ENCODE peak calls at places on chromosomes 13 and 19, in four cellular contexts. One of them, this sample, is unnamed.

GRCh38 chr19:39320948-39321831 is 527 bp upstream of the LRFN1 start:
- DNase-seq in colonic mucosa: no peak
- DNase-seq in uterus: no peak
- DNase-seq in OCI-LY7: no peak
- DNase-seq in this sample: no peak

GRCh38 chr13:82259284-82259683 is 1623.0 kb downstream of the SLITRK1 start:
- DNase-seq in colonic mucosa: no peak
- DNase-seq in uterus: no peak
- DNase-seq in OCI-LY7: no peak
- DNase-seq in this sample: no peak

GRCh38 chr13:106241974-106242373 is 293.5 kb downstream of the EFNB2 start:
- DNase-seq in colonic mucosa: no peak
- DNase-seq in uterus: no peak
- DNase-seq in OCI-LY7: no peak
- DNase-seq in this sample: no peak

GRCh38 chr13:97030705-97031452 is 36.6 kb upstream of the OXGR1 start:
- DNase-seq in colonic mucosa: no peak
- DNase-seq in uterus: no peak
- DNase-seq in OCI-LY7: no peak
- DNase-seq in this sample: no peak

GRCh38 chr19:52735734-52736133 is 890 bp upstream of the ZNF611 start:
- DNase-seq in colonic mucosa: peak; percentile 38
- DNase-seq in uterus: peak; percentile 75
- DNase-seq in OCI-LY7: no peak
- DNase-seq in this sample: no peak

GRCh38 chr19:389246-389934 is 19.6 kb downstream of the C2CD4C start:
- DNase-seq in colonic mucosa: no peak
- DNase-seq in uterus: no peak
- DNase-seq in OCI-LY7: no peak
- DNase-seq in this sample: no peak

GRCh38 chr19:19737559-19738332 is 4.8 kb upstream of the ZNF14 start:
- DNase-seq in colonic mucosa: no peak
- DNase-seq in uterus: no peak
- DNase-seq in OCI-LY7: no peak
- DNase-seq in this sample: no peak

GRCh38 chr19:11179716-11180297 is 17.5 kb downstream of the KANK2 start:
- DNase-seq in colonic mucosa: no peak
- DNase-seq in uterus: no peak
- DNase-seq in OCI-LY7: peak; percentile 54
- DNase-seq in this sample: no peak

GRCh38 chr13:112849500-112849899 is 119.5 kb upstream of the MCF2L start:
- DNase-seq in colonic mucosa: no peak
- DNase-seq in uterus: no peak
- DNase-seq in OCI-LY7: peak; percentile 4
- DNase-seq in this sample: no peak

GRCh38 chr13:25469179-25469545 is 97.4 kb downstream of the ATP8A2 start:
- DNase-seq in colonic mucosa: no peak
- DNase-seq in uterus: no peak
- DNase-seq in OCI-LY7: no peak
- DNase-seq in this sample: no peak

GRCh38 chr19:33430674-33431277 is 57.3 kb downstream of the CEBPG start:
- DNase-seq in colonic mucosa: peak; percentile 68
- DNase-seq in uterus: peak; percentile 35
- DNase-seq in OCI-LY7: peak; percentile 60
- DNase-seq in this sample: no peak

GRCh38 chr19:55131421-55131820 is 14.0 kb upstream of the PPP1R12C start:
- DNase-seq in colonic mucosa: no peak
- DNase-seq in uterus: no peak
- DNase-seq in OCI-LY7: no peak
- DNase-seq in this sample: no peak

GRCh38 chr19:49590971-49591730 is at the start of gene PRR12:
- DNase-seq in colonic mucosa: peak; percentile 65
- DNase-seq in uterus: peak; percentile 75
- DNase-seq in OCI-LY7: peak; percentile 83
- DNase-seq in this sample: no peak

GRCh38 chr19:611506-611869 is 21.8 kb downstream of the HCN2 start:
- DNase-seq in colonic mucosa: no peak
- DNase-seq in uterus: no peak
- DNase-seq in OCI-LY7: no peak
- DNase-seq in this sample: no peak

GRCh38 chr13:99984463-99985242 is 3.1 kb downstream of the ZIC2 start:
- DNase-seq in colonic mucosa: no peak
- DNase-seq in uterus: no peak
- DNase-seq in OCI-LY7: no peak
- DNase-seq in this sample: no peak

GRCh38 chr13:93388701-93389100 is 162.1 kb downstream of the GPC6 start:
- DNase-seq in colonic mucosa: no peak
- DNase-seq in uterus: no peak
- DNase-seq in OCI-LY7: no peak
- DNase-seq in this sample: no peak

DNA sequence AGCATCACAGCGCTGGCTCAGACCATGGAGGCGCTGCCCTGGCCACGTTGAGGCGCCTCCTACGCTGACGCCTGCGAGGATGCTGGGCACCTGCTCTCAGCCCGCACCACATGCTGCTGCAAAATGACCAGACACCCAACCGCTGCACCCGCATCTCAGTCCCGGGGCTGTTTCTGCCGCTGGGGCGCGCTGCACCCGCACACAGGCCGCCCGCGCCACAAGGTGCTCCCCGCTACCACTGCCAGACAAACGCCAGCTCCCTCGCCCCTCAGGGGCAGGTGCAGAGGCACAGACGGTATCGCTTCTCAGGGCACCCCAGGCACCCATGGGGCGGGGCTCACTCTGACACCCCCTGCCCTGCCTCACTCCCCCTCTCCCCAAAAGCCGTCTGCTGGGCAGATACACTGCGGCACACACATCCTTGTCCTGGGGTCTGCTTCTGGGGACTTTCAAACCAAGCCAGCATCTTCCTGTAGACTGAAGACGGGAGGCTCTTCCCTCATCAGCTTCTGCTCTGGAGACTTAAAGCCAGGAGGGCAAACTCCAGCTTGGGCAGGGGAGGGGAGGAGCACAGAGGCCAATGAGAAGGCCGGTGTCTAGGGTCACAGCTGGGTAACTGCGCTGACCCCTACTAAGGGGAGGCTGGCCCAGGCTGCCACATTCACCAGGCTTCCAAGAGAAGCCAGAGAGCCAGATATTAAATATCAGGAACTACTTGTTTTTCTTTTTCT is 16.3 kb downstream of the CHERP start:
- DNase-seq in colonic mucosa: no peak
- DNase-seq in uterus: no peak
- DNase-seq in OCI-LY7: no peak
- DNase-seq in this sample: no peak
- H3K36me3 ChIP-seq in colonic mucosa: peaks cover 44% of the 10 kb centered on the region
- H3K36me3 ChIP-seq in uterus: no peaks in the 10 kb centered on the region
- H3K36me3 ChIP-seq in OCI-LY7: peaks cover 96% of the 10 kb centered on the region
- H3K36me3 ChIP-seq in this sample: peaks cover 89% of the 10 kb centered on the region

DNA sequence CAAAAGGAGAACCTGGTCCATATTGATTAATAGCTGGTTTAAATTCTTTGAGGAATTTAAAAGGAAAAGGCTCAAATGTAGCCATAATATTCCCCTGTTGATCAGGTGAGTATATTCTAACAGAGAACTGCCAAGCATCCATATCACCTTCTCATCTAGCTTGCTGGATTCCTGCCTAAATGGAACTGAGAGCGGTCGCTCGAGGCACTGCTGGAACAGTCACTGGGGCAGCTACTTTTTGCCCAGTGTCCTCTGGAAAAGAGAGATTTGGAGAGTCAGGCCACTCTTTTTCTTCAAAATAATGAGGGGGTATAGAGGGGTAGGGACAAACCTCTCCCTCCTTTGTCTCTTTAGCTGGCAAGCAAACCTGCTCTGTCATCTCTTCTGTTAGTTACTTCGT is 19.5 kb upstream of the IL17D start:
- DNase-seq in colonic mucosa: no peak
- DNase-seq in uterus: no peak
- DNase-seq in OCI-LY7: no peak
- DNase-seq in this sample: no peak
- H3K36me3 ChIP-seq in colonic mucosa: no peaks in the 10 kb centered on the region
- H3K36me3 ChIP-seq in uterus: no peaks in the 10 kb centered on the region
- H3K36me3 ChIP-seq in OCI-LY7: no peaks in the 10 kb centered on the region
- H3K36me3 ChIP-seq in this sample: no peaks in the 10 kb centered on the region

GRCh38 chr19:2345794-2346663 is 14.0 kb upstream of the TMPRSS9 start:
- DNase-seq in colonic mucosa: peak; percentile 86
- DNase-seq in uterus: no peak
- DNase-seq in OCI-LY7: no peak
- DNase-seq in this sample: no peak
- H3K36me3 ChIP-seq in colonic mucosa: no peaks in the 10 kb centered on the region
- H3K36me3 ChIP-seq in uterus: no peaks in the 10 kb centered on the region
- H3K36me3 ChIP-seq in OCI-LY7: peaks cover 30% of the 10 kb centered on the region
- H3K36me3 ChIP-seq in this sample: peaks cover 11% of the 10 kb centered on the region

GRCh38 chr13:110158201-110158600 is 148.8 kb downstream of the COL4A1 start:
- DNase-seq in colonic mucosa: no peak
- DNase-seq in uterus: no peak
- DNase-seq in OCI-LY7: no peak
- DNase-seq in this sample: no peak
- H3K36me3 ChIP-seq in colonic mucosa: no peaks in the 10 kb centered on the region
- H3K36me3 ChIP-seq in uterus: no peaks in the 10 kb centered on the region
- H3K36me3 ChIP-seq in OCI-LY7: no peaks in the 10 kb centered on the region
- H3K36me3 ChIP-seq in this sample: peaks cover 89% of the 10 kb centered on the region

GRCh38 chr19:2224754-2225349 is 11.3 kb downstream of the PLEKHJ1 start:
- DNase-seq in colonic mucosa: no peak
- DNase-seq in uterus: no peak
- DNase-seq in OCI-LY7: no peak
- DNase-seq in this sample: no peak
- H3K36me3 ChIP-seq in colonic mucosa: peaks cover 8% of the 10 kb centered on the region
- H3K36me3 ChIP-seq in uterus: no peaks in the 10 kb centered on the region
- H3K36me3 ChIP-seq in OCI-LY7: peaks cover 66% of the 10 kb centered on the region
- H3K36me3 ChIP-seq in this sample: peaks cover 37% of the 10 kb centered on the region

GRCh38 chr19:35157431-35157830 is 2.9 kb downstream of the FXYD5 start:
- DNase-seq in colonic mucosa: no peak
- DNase-seq in uterus: no peak
- DNase-seq in OCI-LY7: no peak
- DNase-seq in this sample: no peak
- H3K36me3 ChIP-seq in colonic mucosa: no peaks in the 10 kb centered on the region
- H3K36me3 ChIP-seq in uterus: no peaks in the 10 kb centered on the region
- H3K36me3 ChIP-seq in OCI-LY7: peaks cover 59% of the 10 kb centered on the region
- H3K36me3 ChIP-seq in this sample: peaks cover 4% of the 10 kb centered on the region

GRCh38 chr19:9757544-9758501 is 10.7 kb downstream of the ZNF846 start:
- DNase-seq in colonic mucosa: no peak
- DNase-seq in uterus: no peak
- DNase-seq in OCI-LY7: no peak
- DNase-seq in this sample: no peak
- H3K36me3 ChIP-seq in colonic mucosa: peaks cover 8% of the 10 kb centered on the region
- H3K36me3 ChIP-seq in uterus: no peaks in the 10 kb centered on the region
- H3K36me3 ChIP-seq in OCI-LY7: peaks cover 20% of the 10 kb centered on the region
- H3K36me3 ChIP-seq in this sample: peaks cover 68% of the 10 kb centered on the region

DNA sequence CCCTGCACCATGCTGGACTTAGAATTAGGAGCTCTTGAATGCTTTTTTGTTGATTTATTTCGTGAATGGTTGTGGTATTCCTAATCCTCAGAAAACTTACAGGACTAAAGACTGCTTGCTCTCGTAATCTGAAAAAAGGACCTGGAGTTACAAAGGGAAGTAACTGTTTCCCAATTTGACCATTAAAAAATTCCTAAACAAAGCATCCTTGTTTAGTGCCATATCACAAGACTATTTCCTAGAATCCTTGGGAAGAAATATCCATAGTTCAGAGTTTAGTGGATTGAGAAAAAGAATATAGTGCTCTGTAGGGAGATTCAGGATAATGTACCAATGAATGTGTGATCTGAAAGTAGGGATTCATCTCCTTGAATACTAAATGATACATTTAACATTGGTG is 186.8 kb downstream of the NDFIP2 start:
- DNase-seq in colonic mucosa: no peak
- DNase-seq in uterus: no peak
- DNase-seq in OCI-LY7: no peak
- DNase-seq in this sample: no peak
- H3K36me3 ChIP-seq in colonic mucosa: no peaks in the 10 kb centered on the region
- H3K36me3 ChIP-seq in uterus: no peaks in the 10 kb centered on the region
- H3K36me3 ChIP-seq in OCI-LY7: no peaks in the 10 kb centered on the region
- H3K36me3 ChIP-seq in this sample: no peaks in the 10 kb centered on the region